ENCODE peak calls at places on chromosomes 4 and X, in four cellular contexts. D, Z, C and F are unnamed samples.

GRCh38 chr4:188992706-188993105 is 853.5 kb downstream of the TRIML1 start:
- DNase-seq in Z (no peak), C (no peak), D (no peak), F (no peak)

GRCh38 chr4:4326136-4326535 is 36.1 kb downstream of the ZBTB49 start:
- DNase-seq in C (no peak), D (no peak), Z (no peak), F (no peak)

GRCh38 chr4:108360857-108361820 is 192.4 kb upstream of the LEF1 start:
- DNase-seq in C (no peak), Z (no peak), D (peak; percentile 29), F (no peak)

GRCh38 chr4:88573995-88574394 is 18.3 kb upstream of the HERC3 start:
- DNase-seq in D (peak; percentile 22), C (no peak), Z (no peak), F (no peak)

GRCh38 chr4:86380176-86380724 is 20.4 kb upstream of the MAPK10 start:
- DNase-seq in C (no peak), Z (no peak), D (no peak), F (no peak)

GRCh38 chr4:185778307-185778706 is 33.7 kb downstream of the SORBS2 start:
- DNase-seq in D (peak; percentile 23), C (no peak), Z (no peak), F (no peak)

GRCh38 chrX:54564942-54565341 is 34.9 kb downstream of the GNL3L start:
- DNase-seq in C (no peak), Z (no peak), D (no peak), F (no peak)

GRCh38 chr4:77036206-77036605 is 39.6 kb downstream of the CCNI start:
- DNase-seq in C (no peak), D (peak; percentile 93), Z (no peak), F (no peak)

GRCh38 chrX:40444798-40445496 is 135.8 kb upstream of the ATP6AP2 start:
- DNase-seq in C (no peak), Z (no peak), D (no peak), F (no peak)

GRCh38 chrX:54076903-54077302 is 32.6 kb upstream of the PHF8 start:
- DNase-seq in Z (no peak), C (no peak), D (peak; percentile 45), F (no peak)

GRCh38 chr4:188107931-188108843 is 1.2 kb downstream of the TRIML2 start:
- DNase-seq in C (no peak), D (no peak), Z (no peak), F (no peak)

GRCh38 chr4:139331185-139331584 is 28.9 kb upstream of the NDUFC1 start:
- DNase-seq in Z (no peak), C (no peak), D (peak; percentile 14), F (no peak)

GRCh38 chrX:24479924-24480722 is 15.0 kb downstream of the PDK3 start:
- DNase-seq in D (no peak), C (no peak), Z (peak; percentile 56), F (peak; percentile 65)

GRCh38 chr4:157075811-157076577 is at the start of gene GLRB:
- DNase-seq in C (no peak), D (peak; percentile 30), Z (no peak), F (no peak)

GRCh38 chr4:149781150-149781549 is 34.5 kb downstream of the IQCM start:
- DNase-seq in C (no peak), D (peak; percentile 60), Z (no peak), F (no peak)

GRCh38 chr4:24024597-24024996 is 134.8 kb upstream of the PPARGC1A start:
- DNase-seq in C (no peak), Z (no peak), D (peak; percentile 76), F (no peak)

GRCh38 chr4:186217733-186218293 is 9.5 kb upstream of the KLKB1 start:
- DNase-seq in D (no peak), C (no peak), Z (no peak), F (no peak)

GRCh38 chr4:146369446-146369845 is 152.3 kb downstream of the SLC10A7 start:
- DNase-seq in D (no peak), Z (no peak), C (no peak), F (no peak)

GRCh38 chr4:173699841-173700475 is 169.9 kb upstream of the HAND2 start:
- DNase-seq in D (no peak), Z (no peak), C (no peak), F (no peak)

GRCh38 chr4:174919886-174920423 is 1.8 kb downstream of the ADAM29 start:
- DNase-seq in Z (no peak), C (no peak), D (no peak), F (no peak)

GRCh38 chr4:132642196-132642817 is 506.8 kb upstream of the PCDH10 start:
- DNase-seq in D (peak; percentile 64), Z (no peak), C (no peak), F (no peak)

GRCh38 chr4:152640058-152640921 is 39.5 kb downstream of the TMEM154 start:
- DNase-seq in C (no peak), Z (no peak), D (peak; percentile 41), F (no peak)

GRCh38 chrX:39755152-39756032 is 342.4 kb downstream of the BCOR start:
- DNase-seq in Z (no peak), C (peak; percentile 72), D (peak; percentile 94), F (no peak)

GRCh38 chr4:98501383-98501782 is 157.0 kb downstream of the TSPAN5 start:
- DNase-seq in D (no peak), C (no peak), Z (no peak), F (no peak)

GRCh38 chr4:16360694-16361262 is 134.5 kb upstream of the TAPT1 start:
- DNase-seq in Z (no peak), D (no peak), C (no peak), F (no peak)

GRCh38 chr4:138401330-138401729 is 159.2 kb upstream of the SLC7A11 start:
- DNase-seq in Z (no peak), C (no peak), D (peak; percentile 19), F (no peak)